ENCODE peak calls at places on chromosomes 12 and 14, in six cellular contexts. Q is GM12878, P is HepG2, Z is H1, H is K562, I is GM12891. Y is an unnamed sample.

GRCh38 chr12:79844693-79845092 is 90.2 kb downstream of the PPP1R12A start:
- DNase-seq in Q (no peak), P (peak), Z (peak), H (peak), I (no peak), Y (no peak)

GRCh38 chr14:67166450-67166853 is 22.8 kb upstream of the GARIN2 start:
- DNase-seq in Q (no peak), P (no peak), Z (no peak), H (peak), I (no peak), Y (no peak)

GRCh38 chr12:58523360-58523759 is 396.9 kb downstream of the LRIG3 start:
- DNase-seq in Q (no peak), P (no peak), Z (no peak), H (no peak), I (no peak), Y (no peak)

GRCh38 chr14:76287063-76287462 is 88.9 kb upstream of the ESRRB start:
- DNase-seq in Q (no peak), P (no peak), Z (no peak), H (no peak), I (no peak), Y (no peak)

GRCh38 chr14:105055334-105055733 is 9.9 kb downstream of the GPR132 start:
- DNase-seq in Q (no peak), P (no peak), Z (no peak), H (no peak), I (peak), Y (no peak)

GRCh38 chr12:60093428-60093827 is 497.6 kb downstream of the SLC16A7 start:
- DNase-seq in Q (no peak), P (no peak), Z (no peak), H (no peak), I (no peak), Y (no peak)

GRCh38 chr12:44750468-44750867 is 125.6 kb downstream of the NELL2 start:
- DNase-seq in Q (no peak), P (no peak), Z (no peak), H (no peak), I (no peak), Y (no peak)

GRCh38 chr12:49922349-49923034 is 18.8 kb upstream of the FAIM2 start:
- DNase-seq in Q (no peak), P (no peak), Z (no peak), H (no peak), I (no peak), Y (no peak)

GRCh38 chr14:23434488-23435219 is 806 bp downstream of the MYH7 start:
- DNase-seq in Q (no peak), P (no peak), Z (no peak), H (no peak), I (no peak), Y (no peak)

GRCh38 chr12:125742413-125742812 is 677.2 kb downstream of the AACS start:
- DNase-seq in Q (no peak), P (no peak), Z (no peak), H (no peak), I (no peak), Y (no peak)

GRCh38 chr12:27709932-27710591 is 570 bp upstream of the MRPS35 start:
- DNase-seq in Q (peak), P (peak), Z (no peak), H (peak), I (no peak), Y (no peak)

GRCh38 chr12:79680051-79680450 is 10.7 kb downstream of the PAWR start:
- DNase-seq in Q (no peak), P (no peak), Z (no peak), H (no peak), I (no peak), Y (no peak)

GRCh38 chr12:3381059-3382047 is 109.7 kb upstream of the PRMT8 start:
- DNase-seq in Q (no peak), P (no peak), Z (no peak), H (no peak), I (no peak), Y (no peak)

GRCh38 chr14:99287269-99287942 is 15.4 kb upstream of the BCL11B start:
- DNase-seq in Q (peak), P (no peak), Z (no peak), H (no peak), I (no peak), Y (no peak)

GRCh38 chr12:111503116-111503515 is 96.0 kb downstream of the ATXN2 start:
- DNase-seq in Q (no peak), P (no peak), Z (no peak), H (no peak), I (no peak), Y (no peak)

GRCh38 chr12:57840701-57841100 is 5.8 kb downstream of the CTDSP2 start:
- DNase-seq in Q (no peak), P (peak), Z (no peak), H (peak), I (no peak), Y (no peak)

GRCh38 chr12:65192963-65193516 is 23.7 kb downstream of the LEMD3 start:
- DNase-seq in Q (no peak), P (no peak), Z (no peak), H (no peak), I (no peak), Y (no peak)

GRCh38 chr12:8722286-8722685 is 24.5 kb downstream of the RIMKLB start:
- DNase-seq in Q (no peak), P (no peak), Z (no peak), H (no peak), I (no peak), Y (no peak)

GRCh38 chr14:65949711-65950516 is 536.3 kb upstream of the CCDC196 start:
- DNase-seq in Q (no peak), P (peak), Z (no peak), H (peak), I (no peak), Y (peak)

GRCh38 chr12:88035907-88036289 is 6.7 kb upstream of the C12orf50 start:
- DNase-seq in Q (no peak), P (no peak), Z (no peak), H (no peak), I (peak), Y (no peak)

GRCh38 chr14:61502459-61503093 is 181.2 kb downstream of the PRKCH start:
- DNase-seq in Q (no peak), P (no peak), Z (peak), H (no peak), I (no peak), Y (no peak)

GRCh38 chr12:95838125-95838524 is 20.6 kb upstream of the SNRPF start:
- DNase-seq in Q (no peak), P (peak), Z (no peak), H (no peak), I (no peak), Y (no peak)

GRCh38 chr14:81169711-81170103 is 51.1 kb downstream of the GTF2A1 start:
- DNase-seq in Q (no peak), P (no peak), Z (no peak), H (no peak), I (no peak), Y (no peak)

GRCh38 chr12:121806556-121807308 is 2.9 kb downstream of the SETD1B start:
- DNase-seq in Q (no peak), P (no peak), Z (no peak), H (peak), I (no peak), Y (no peak)

GRCh38 chr14:64502476-64503183 is 1.0 kb downstream of the ZBTB25 start:
- DNase-seq in Q (no peak), P (no peak), Z (no peak), H (no peak), I (no peak), Y (no peak)

GRCh38 chr14:96368534-96368933 is 5.2 kb downstream of the GSKIP start:
- DNase-seq in Q (no peak), P (no peak), Z (no peak), H (peak), I (no peak), Y (no peak)

GRCh38 chr12:52798003-52798670 is 2.2 kb upstream of the KRT3 start:
- DNase-seq in Q (no peak), P (no peak), Z (no peak), H (peak), I (no peak), Y (no peak)

GRCh38 chr14:92651793-92652382 is 96.5 kb downstream of the LGMN start:
- DNase-seq in Q (no peak), P (no peak), Z (no peak), H (no peak), I (no peak), Y (peak)

GRCh38 chr14:21300892-21301291 is 21.0 kb downstream of the RPGRIP1 start:
- DNase-seq in Q (no peak), P (no peak), Z (peak), H (no peak), I (peak), Y (no peak)

GRCh38 chr12:99332936-99333591 is 314.5 kb upstream of the GARIN6 start:
- DNase-seq in Q (no peak), P (no peak), Z (no peak), H (no peak), I (no peak), Y (no peak)

GRCh38 chr12:69905801-69906200 is 80.8 kb downstream of the MYRFL start:
- DNase-seq in Q (no peak), P (no peak), Z (no peak), H (no peak), I (no peak), Y (no peak)

GRCh38 chr12:92105110-92105509 is 40.5 kb downstream of the BTG1 start:
- DNase-seq in Q (no peak), P (no peak), Z (no peak), H (no peak), I (no peak), Y (no peak)

GRCh38 chr12:76680940-76681339 is 83.0 kb upstream of the ZDHHC17 start:
- DNase-seq in Q (no peak), P (no peak), Z (no peak), H (no peak), I (no peak), Y (no peak)

GRCh38 chr12:76685246-76685678 is 78.7 kb upstream of the ZDHHC17 start:
- DNase-seq in Q (no peak), P (no peak), Z (no peak), H (no peak), I (no peak), Y (no peak)

GRCh38 chr12:76678992-76679391 is 84.9 kb upstream of the ZDHHC17 start:
- DNase-seq in Q (no peak), P (no peak), Z (no peak), H (no peak), I (no peak), Y (no peak)

GRCh38 chr12:76674669-76675315 is 89.1 kb upstream of the ZDHHC17 start:
- DNase-seq in Q (no peak), P (no peak), Z (no peak), H (no peak), I (no peak), Y (no peak)

DNA sequence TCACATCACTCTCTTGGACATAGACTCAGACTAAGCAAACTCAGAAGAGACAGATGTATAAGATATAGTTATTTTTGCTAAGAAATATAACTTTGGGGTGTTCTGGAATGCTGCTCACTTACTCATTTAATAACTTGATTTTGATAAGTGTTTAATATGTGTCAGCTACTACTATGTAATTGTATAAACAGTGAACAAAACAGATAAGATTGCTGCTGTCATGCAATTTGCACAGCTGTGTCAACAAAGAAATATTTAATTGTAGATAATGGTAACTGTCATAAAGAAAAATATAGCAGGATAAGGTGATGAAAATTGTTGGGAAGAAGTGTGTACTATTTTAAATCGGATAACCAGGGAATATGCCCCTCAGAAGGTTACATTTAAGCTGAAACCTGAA is 84.1 kb upstream of the ZDHHC17 start:
- DNase-seq in Q (no peak), P (no peak), Z (no peak), H (no peak), I (no peak), Y (no peak)
- TF ChIP-seq POLR2AphosphoS5 in Q (no peak), P (no peak), Z (no peak), H (no peak), I (no peak), Y (no peak)

DNA sequence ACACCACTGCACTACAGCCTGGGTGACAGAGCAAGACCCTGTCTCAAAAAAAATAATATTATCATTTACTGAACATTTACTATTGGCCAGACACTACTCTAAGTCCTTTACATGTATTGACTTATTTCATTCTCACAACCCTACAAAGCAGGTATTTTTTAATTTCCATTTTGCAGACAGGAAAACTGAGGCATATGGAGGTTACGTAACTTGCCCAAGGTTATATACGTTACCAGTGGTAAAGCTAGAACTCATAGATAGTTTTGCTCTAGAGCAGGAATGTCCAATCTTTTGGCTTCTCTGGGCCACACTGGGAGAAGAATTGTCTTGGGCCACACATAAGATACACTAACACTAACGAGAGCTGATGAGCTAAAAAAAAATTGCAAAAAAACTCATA is 5.7 kb downstream of the L3HYPDH start:
- DNase-seq in Q (no peak), P (no peak), Z (no peak), H (no peak), I (no peak), Y (no peak)
- TF ChIP-seq POLR2A in Q (no peak), P (no peak), Z (no peak), H (no peak), I (no peak), Y (no peak)

GRCh38 chr12:48021485-48022179 is 17.4 kb upstream of the COL2A1 start:
- DNase-seq in Q (no peak), P (no peak), Z (peak), H (no peak), I (no peak), Y (no peak)
- TF ChIP-seq TAF1 in Q (no peak), P (no peak), Z (no peak), H (no peak), I (no peak), Y (no peak)

DNA sequence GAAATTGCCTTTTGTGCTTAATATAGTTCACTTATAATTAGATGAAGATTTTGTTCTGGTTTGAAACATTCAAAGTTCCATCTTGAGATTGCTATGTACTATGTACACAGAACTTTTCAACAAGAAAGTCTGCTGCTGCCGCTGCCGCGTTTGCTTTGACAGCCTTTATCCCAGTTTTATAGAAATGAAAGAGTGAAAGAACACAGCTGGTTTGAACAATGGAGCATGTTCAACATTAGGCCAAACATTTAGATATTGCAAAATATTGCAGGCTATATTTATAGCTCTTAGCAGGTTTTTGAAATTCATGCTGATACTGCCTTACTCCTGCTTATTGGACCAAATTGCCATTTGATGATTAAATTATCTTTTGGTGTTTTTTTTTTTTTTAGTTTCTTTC is 299.8 kb upstream of the PRKD1 start:
- DNase-seq in Q (no peak), P (no peak), Z (no peak), H (no peak), I (no peak), Y (no peak)
- TF ChIP-seq POLR2AphosphoS5 in Q (no peak), P (no peak), Z (no peak), H (no peak), I (no peak), Y (no peak)

GRCh38 chr12:56634837-56635538 is 4.9 kb upstream of the BAZ2A start:
- DNase-seq in Q (no peak), P (peak), Z (no peak), H (peak), I (no peak), Y (peak)
- TF ChIP-seq POLR2A in Q (peak), P (peak), Z (no peak), H (no peak), I (peak), Y (peak)

GRCh38 chr14:24848427-24848826 is 201.5 kb downstream of the STXBP6 start:
- DNase-seq in Q (no peak), P (no peak), Z (no peak), H (no peak), I (no peak), Y (no peak)
- TF ChIP-seq TAF1 in Q (no peak), P (no peak), Z (no peak), H (no peak), I (no peak), Y (no peak)